ENCODE peak calls at places on chromosomes 5 and 9, in five cellular contexts. Y, S, G, W and O are unnamed samples.

GRCh38 chr9:89678394-89679005 is 73.7 kb downstream of the GADD45G start:
- DNase-seq in Y (no peak), S (no peak), G (no peak), W (no peak), O (no peak)

GRCh38 chr5:75089137-75089536 is 36.8 kb upstream of the GCNT4 start:
- DNase-seq in S (no peak), W (no peak), Y (no peak), G (no peak), O (no peak)

GRCh38 chr9:694499-695154 is 146.9 kb upstream of the DMRT1 start:
- DNase-seq in Y (no peak), W (no peak), G (peak; percentile 92), S (peak; percentile 79), O (no peak)

GRCh38 chr9:131227112-131228058 is 48.9 kb downstream of the FAM78A start:
- DNase-seq in S (no peak), G (peak; percentile 17), Y (no peak), W (peak; percentile 44), O (no peak)

GRCh38 chr5:156920861-156921431 is 42.1 kb downstream of the TIMD4 start:
- DNase-seq in Y (no peak), W (no peak), G (no peak), S (no peak), O (no peak)

GRCh38 chr5:114305402-114306207 is 56.3 kb upstream of the KCNN2 start:
- DNase-seq in S (no peak), W (no peak), G (peak; percentile 20), Y (no peak), O (no peak)

GRCh38 chr5:42951847-42952411 is 88.2 kb downstream of the ANXA2R start:
- DNase-seq in G (peak; percentile 25), W (peak; percentile 31), S (peak; percentile 33), Y (peak; percentile 49), O (no peak)

GRCh38 chr9:89919171-89919681 is 314.4 kb downstream of the GADD45G start:
- DNase-seq in W (peak; percentile 42), G (no peak), Y (no peak), S (peak; percentile 63), O (no peak)

GRCh38 chr5:40033411-40033810 is 608.6 kb upstream of the DAB2 start:
- DNase-seq in G (no peak), W (no peak), S (no peak), Y (no peak), O (no peak)

GRCh38 chr9:128288273-128289004 is 12.4 kb downstream of the SWI5 start:
- DNase-seq in Y (no peak), W (no peak), G (no peak), S (no peak), O (no peak)

GRCh38 chr5:18236386-18236785 is 602.1 kb downstream of the TAF11L14 start:
- DNase-seq in G (peak; percentile 18), S (no peak), W (no peak), Y (no peak), O (no peak)

GRCh38 chr5:112641515-112642110 is 96.1 kb upstream of the APC start:
- DNase-seq in W (no peak), S (no peak), Y (no peak), G (no peak), O (no peak)

GRCh38 chr5:6082685-6083084 is 295.7 kb downstream of the MED10 start:
- DNase-seq in W (no peak), S (no peak), G (no peak), Y (no peak), O (no peak)

GRCh38 chr5:76888733-76889300 is 39.0 kb downstream of the S100Z start:
- DNase-seq in Y (no peak), G (no peak), W (no peak), S (no peak), O (no peak)

GRCh38 chr9:97811534-97812246 is 41.3 kb upstream of the FOXE1 start:
- DNase-seq in Y (no peak), S (no peak), W (no peak), G (peak; percentile 42), O (no peak)

GRCh38 chr9:120386390-120387131 is 193.4 kb downstream of the CDK5RAP2 start:
- DNase-seq in W (peak; percentile 32), G (no peak), S (no peak), Y (no peak), O (no peak)

GRCh38 chr5:2864515-2864914 is 113.0 kb upstream of the IRX2 start:
- DNase-seq in Y (no peak), G (no peak), W (no peak), S (no peak), O (peak; percentile 45)

GRCh38 chr5:126866837-126867236 is 89.9 kb downstream of the LMNB1 start:
- DNase-seq in Y (no peak), W (no peak), G (no peak), S (no peak), O (no peak)

GRCh38 chr9:105173836-105174235 is 70.6 kb upstream of the SLC44A1 start:
- DNase-seq in W (no peak), G (no peak), S (no peak), Y (no peak), O (no peak)

GRCh38 chr9:100222674-100223073 is 123.6 kb downstream of the INVS start:
- DNase-seq in W (no peak), S (no peak), Y (no peak), G (no peak), O (no peak)

GRCh38 chr5:180626661-180627385 is 22.6 kb downstream of the FLT4 start:
- DNase-seq in G (no peak), Y (no peak), W (no peak), S (no peak), O (no peak)

GRCh38 chr5:746258-746761 is 38.2 kb downstream of the ZDHHC11B start:
- DNase-seq in G (no peak), Y (no peak), S (peak; percentile 68), W (no peak), O (no peak)

GRCh38 chr9:134678671-134679443 is 37.3 kb downstream of the COL5A1 start:
- DNase-seq in S (no peak), Y (no peak), G (no peak), W (no peak), O (peak; percentile 43)

GRCh38 chr5:127210082-127210481 is 80.5 kb upstream of the MEGF10 start:
- DNase-seq in G (no peak), W (no peak), S (no peak), Y (no peak), O (no peak)

GRCh38 chr5:93246093-93246855 is 334.7 kb downstream of the NR2F1-AS1 start:
- DNase-seq in S (no peak), Y (no peak), W (no peak), G (no peak), O (no peak)

GRCh38 chr5:154243736-154244135 is 53.2 kb downstream of the GALNT10 start:
- DNase-seq in S (no peak), Y (no peak), G (no peak), W (no peak), O (no peak)

GRCh38 chr5:173178369-173178910 is 34.1 kb downstream of the BNIP1 start:
- DNase-seq in W (no peak), G (no peak), S (no peak), Y (no peak), O (no peak)

GRCh38 chr5:57841671-57842375 is 359.2 kb upstream of the ACTBL2 start:
- DNase-seq in Y (no peak), S (peak; percentile 28), G (peak; percentile 96), W (no peak), O (no peak)

GRCh38 chr5:51468196-51468595 is 84.9 kb downstream of the ISL1 start:
- DNase-seq in W (no peak), Y (no peak), G (no peak), S (no peak), O (no peak)

GRCh38 chr9:117019242-117019641 is 332.1 kb downstream of the TRIM32 start:
- DNase-seq in W (no peak), G (no peak), S (no peak), Y (no peak), O (no peak)

GRCh38 chr5:31593676-31594075 is 45.3 kb upstream of the PDZD2 start:
- DNase-seq in S (no peak), G (no peak), Y (no peak), W (no peak), O (no peak)

GRCh38 chr5:159448-160172 is 31.7 kb upstream of the LRRC14B start:
- DNase-seq in S (no peak), G (peak; percentile 83), W (peak; percentile 9), Y (no peak), O (peak; percentile 47)

GRCh38 chr5:148070621-148071020 is 6.8 kb downstream of the SPINK5 start:
- DNase-seq in Y (no peak), G (no peak), W (no peak), S (no peak), O (no peak)

GRCh38 chr5:11324521-11325289 is 563.7 kb upstream of the DAP start:
- DNase-seq in W (no peak), S (no peak), Y (no peak), G (no peak), O (no peak)

GRCh38 chr5:163846512-163846911 is 341.1 kb downstream of the MAT2B start:
- DNase-seq in S (no peak), W (no peak), G (no peak), Y (no peak), O (no peak)

GRCh38 chr5:36374275-36374862 is 72.7 kb upstream of the RANBP3L start:
- DNase-seq in W (no peak), G (peak; percentile 54), S (no peak), Y (no peak), O (no peak)
- H3K27ac ChIP-seq in W (peak overlapping the region; percentile 21), G (no peak overlapping the region), S (no peak overlapping the region), Y (no peak overlapping the region), O (peak overlapping the region; percentile 63)

DNA sequence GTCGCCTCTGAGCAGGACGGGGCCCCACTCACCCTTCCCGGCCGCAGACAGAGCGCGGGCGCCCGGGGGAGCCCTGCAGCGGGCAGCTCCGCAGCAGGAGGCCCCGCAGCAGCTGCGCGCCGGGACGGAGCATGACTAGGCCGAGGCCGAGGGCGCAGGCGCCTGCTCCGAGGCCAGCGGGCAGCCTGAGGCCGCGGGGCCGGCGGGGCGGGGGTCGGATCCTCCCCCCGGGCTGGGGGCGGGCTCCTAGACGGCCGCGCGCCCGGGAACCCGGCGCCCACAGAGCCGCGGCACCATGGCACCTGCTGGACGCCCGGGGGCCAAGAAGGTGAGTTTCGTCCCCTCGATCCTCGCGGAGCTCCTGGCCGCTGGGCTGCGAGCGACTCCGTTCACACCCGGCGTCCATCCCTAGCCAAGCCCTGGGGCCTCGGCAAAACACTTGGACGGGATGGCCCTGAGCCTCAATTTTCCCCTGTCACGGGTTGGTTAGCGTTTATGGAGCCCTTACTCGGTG is at the start of the genes BHMT2 and DMGDH:
- DNase-seq in W (no peak), S (peak; percentile 51), Y (no peak), G (peak; percentile 13), O (no peak)
- H3K4me3 ChIP-seq in W (peak within 1 kb of the TSS; percentile 52), S (peak within 1 kb of the TSS; percentile 29), Y (no peak within 1 kb of the TSS), G (peak within 1 kb of the TSS; percentile 54), O (peak within 1 kb of the TSS; percentile 41)

GRCh38 chr5:179259731-179260323 is 85.4 kb downstream of the ADAMTS2 start:
- DNase-seq in G (no peak), Y (no peak), S (no peak), W (peak; percentile 4), O (peak; percentile 31)
- H3K27ac ChIP-seq in G (no peak overlapping the region), Y (no peak overlapping the region), S (no peak overlapping the region), W (no peak overlapping the region), O (no peak overlapping the region)

DNA sequence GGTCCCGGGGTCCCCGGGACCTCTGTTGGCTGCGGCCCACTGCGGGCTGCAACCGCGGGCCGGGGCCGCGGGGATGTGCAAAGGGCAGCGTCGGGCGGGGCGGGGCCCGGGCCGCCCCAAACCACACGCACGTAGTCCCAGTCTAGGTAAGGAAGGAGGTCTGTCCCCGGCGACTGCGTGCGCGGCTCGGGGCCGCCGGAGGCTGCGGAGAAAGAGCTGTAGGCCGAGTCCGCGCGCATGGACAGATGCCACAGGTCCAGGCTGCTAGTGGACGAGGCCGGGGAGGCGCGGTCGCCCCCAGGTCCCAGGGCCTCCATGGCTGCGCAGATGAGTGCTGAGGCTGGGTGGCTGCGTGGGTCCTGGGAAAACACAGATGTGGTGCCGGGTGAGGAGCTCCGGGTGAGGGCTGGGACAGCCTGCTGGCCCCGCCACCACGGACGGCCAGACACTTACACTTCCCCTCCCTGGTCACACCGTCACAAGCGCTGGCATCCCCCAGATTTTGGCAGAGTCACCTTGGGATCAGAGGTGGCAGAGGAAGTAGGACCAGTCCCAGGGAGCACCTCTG is 4.5 kb downstream of the SHROOM1 start:
- DNase-seq in G (no peak), S (no peak), Y (no peak), W (no peak), O (no peak)
- H3K4me3 ChIP-seq in G (peak overlapping the region; percentile 12), S (peak overlapping the region; percentile 21), Y (peak overlapping the region; percentile 35), W (peak overlapping the region; percentile 27), O (peak overlapping the region; percentile 10)